ENCODE peak calls at places on chromosomes 4 and X, in six cellular contexts. One of them, this sample, is unnamed.

GRCh38 chr4:109359040-109359646 is 56.7 kb upstream of the COL25A1 start:
- DNase-seq in natural killer cell: no peak
- DNase-seq in upper lobe of left lung: no peak
- DNase-seq in GM12892: no peak
- DNase-seq in NCI-H187 treated with DMSO at 0.1 percent for 48 hours: no peak
- DNase-seq in stimulated activated CD4-positive, alpha-beta T cell treated with anti-CD3 and anti-CD28 coated beads, TNF-alpha, amount 100 ng/mL, for 4 hours: no peak
- DNase-seq in this sample: no peak

GRCh38 chr4:168475745-168476144 is 4.5 kb downstream of the DDX60L start:
- DNase-seq in natural killer cell: no peak
- DNase-seq in upper lobe of left lung: no peak
- DNase-seq in GM12892: no peak
- DNase-seq in NCI-H187 treated with DMSO at 0.1 percent for 48 hours: no peak
- DNase-seq in stimulated activated CD4-positive, alpha-beta T cell treated with anti-CD3 and anti-CD28 coated beads, TNF-alpha, amount 100 ng/mL, for 4 hours: no peak
- DNase-seq in this sample: no peak

GRCh38 chr4:98433608-98434198 is 172.5 kb downstream of the RAP1GDS1 start:
- DNase-seq in natural killer cell: no peak
- DNase-seq in upper lobe of left lung: no peak
- DNase-seq in GM12892: no peak
- DNase-seq in NCI-H187 treated with DMSO at 0.1 percent for 48 hours: no peak
- DNase-seq in stimulated activated CD4-positive, alpha-beta T cell treated with anti-CD3 and anti-CD28 coated beads, TNF-alpha, amount 100 ng/mL, for 4 hours: no peak
- DNase-seq in this sample: no peak

GRCh38 chr4:151276787-151277557 is at the start of gene PRSS48:
- DNase-seq in natural killer cell: no peak
- DNase-seq in upper lobe of left lung: peak
- DNase-seq in GM12892: peak
- DNase-seq in NCI-H187 treated with DMSO at 0.1 percent for 48 hours: no peak
- DNase-seq in stimulated activated CD4-positive, alpha-beta T cell treated with anti-CD3 and anti-CD28 coated beads, TNF-alpha, amount 100 ng/mL, for 4 hours: no peak
- DNase-seq in this sample: no peak

GRCh38 chr4:5750052-5750950 is 39.3 kb downstream of the EVC start:
- DNase-seq in natural killer cell: no peak
- DNase-seq in upper lobe of left lung: no peak
- DNase-seq in GM12892: no peak
- DNase-seq in NCI-H187 treated with DMSO at 0.1 percent for 48 hours: no peak
- DNase-seq in stimulated activated CD4-positive, alpha-beta T cell treated with anti-CD3 and anti-CD28 coated beads, TNF-alpha, amount 100 ng/mL, for 4 hours: no peak
- DNase-seq in this sample: peak

GRCh38 chr4:166172619-166173018 is 299.6 kb downstream of the TLL1 start:
- DNase-seq in natural killer cell: no peak
- DNase-seq in upper lobe of left lung: no peak
- DNase-seq in GM12892: no peak
- DNase-seq in NCI-H187 treated with DMSO at 0.1 percent for 48 hours: no peak
- DNase-seq in stimulated activated CD4-positive, alpha-beta T cell treated with anti-CD3 and anti-CD28 coated beads, TNF-alpha, amount 100 ng/mL, for 4 hours: no peak
- DNase-seq in this sample: no peak

GRCh38 chrX:28124416-28124815 is 143.2 kb upstream of the DCAF8L1 start:
- DNase-seq in natural killer cell: no peak
- DNase-seq in upper lobe of left lung: no peak
- DNase-seq in GM12892: no peak
- DNase-seq in NCI-H187 treated with DMSO at 0.1 percent for 48 hours: no peak
- DNase-seq in stimulated activated CD4-positive, alpha-beta T cell treated with anti-CD3 and anti-CD28 coated beads, TNF-alpha, amount 100 ng/mL, for 4 hours: no peak
- DNase-seq in this sample: no peak

GRCh38 chr4:95193391-95194224 is 355.2 kb downstream of the UNC5C start:
- DNase-seq in natural killer cell: no peak
- DNase-seq in upper lobe of left lung: no peak
- DNase-seq in GM12892: no peak
- DNase-seq in NCI-H187 treated with DMSO at 0.1 percent for 48 hours: no peak
- DNase-seq in stimulated activated CD4-positive, alpha-beta T cell treated with anti-CD3 and anti-CD28 coated beads, TNF-alpha, amount 100 ng/mL, for 4 hours: no peak
- DNase-seq in this sample: no peak

GRCh38 chrX:34493086-34493485 is 164.0 kb downstream of the TMEM47 start:
- DNase-seq in natural killer cell: no peak
- DNase-seq in upper lobe of left lung: no peak
- DNase-seq in GM12892: no peak
- DNase-seq in NCI-H187 treated with DMSO at 0.1 percent for 48 hours: no peak
- DNase-seq in stimulated activated CD4-positive, alpha-beta T cell treated with anti-CD3 and anti-CD28 coated beads, TNF-alpha, amount 100 ng/mL, for 4 hours: no peak
- DNase-seq in this sample: no peak

GRCh38 chr4:105399535-105400161 is 74.2 kb downstream of the PPA2 start:
- DNase-seq in natural killer cell: no peak
- DNase-seq in upper lobe of left lung: no peak
- DNase-seq in GM12892: no peak
- DNase-seq in NCI-H187 treated with DMSO at 0.1 percent for 48 hours: no peak
- DNase-seq in stimulated activated CD4-positive, alpha-beta T cell treated with anti-CD3 and anti-CD28 coated beads, TNF-alpha, amount 100 ng/mL, for 4 hours: no peak
- DNase-seq in this sample: peak

GRCh38 chrX:13212191-13212651 is 107.6 kb downstream of the ATXN3L start:
- DNase-seq in natural killer cell: no peak
- DNase-seq in upper lobe of left lung: no peak
- DNase-seq in GM12892: no peak
- DNase-seq in NCI-H187 treated with DMSO at 0.1 percent for 48 hours: no peak
- DNase-seq in stimulated activated CD4-positive, alpha-beta T cell treated with anti-CD3 and anti-CD28 coated beads, TNF-alpha, amount 100 ng/mL, for 4 hours: no peak
- DNase-seq in this sample: no peak

GRCh38 chrX:40772290-40772689 is 36.9 kb upstream of the MED14 start:
- DNase-seq in natural killer cell: no peak
- DNase-seq in upper lobe of left lung: no peak
- DNase-seq in GM12892: no peak
- DNase-seq in NCI-H187 treated with DMSO at 0.1 percent for 48 hours: no peak
- DNase-seq in stimulated activated CD4-positive, alpha-beta T cell treated with anti-CD3 and anti-CD28 coated beads, TNF-alpha, amount 100 ng/mL, for 4 hours: no peak
- DNase-seq in this sample: peak

GRCh38 chr4:83115000-83115399 is 471 bp upstream of the PLAC8 start:
- DNase-seq in natural killer cell: no peak
- DNase-seq in upper lobe of left lung: no peak
- DNase-seq in GM12892: no peak
- DNase-seq in NCI-H187 treated with DMSO at 0.1 percent for 48 hours: no peak
- DNase-seq in stimulated activated CD4-positive, alpha-beta T cell treated with anti-CD3 and anti-CD28 coated beads, TNF-alpha, amount 100 ng/mL, for 4 hours: no peak
- DNase-seq in this sample: no peak

GRCh38 chr4:3307486-3307885 is 14.7 kb downstream of the RGS12 start:
- DNase-seq in natural killer cell: no peak
- DNase-seq in upper lobe of left lung: no peak
- DNase-seq in GM12892: no peak
- DNase-seq in NCI-H187 treated with DMSO at 0.1 percent for 48 hours: no peak
- DNase-seq in stimulated activated CD4-positive, alpha-beta T cell treated with anti-CD3 and anti-CD28 coated beads, TNF-alpha, amount 100 ng/mL, for 4 hours: no peak
- DNase-seq in this sample: no peak

GRCh38 chr4:30553721-30554120 is 166.4 kb upstream of the PCDH7 start:
- DNase-seq in natural killer cell: no peak
- DNase-seq in upper lobe of left lung: no peak
- DNase-seq in GM12892: no peak
- DNase-seq in NCI-H187 treated with DMSO at 0.1 percent for 48 hours: no peak
- DNase-seq in stimulated activated CD4-positive, alpha-beta T cell treated with anti-CD3 and anti-CD28 coated beads, TNF-alpha, amount 100 ng/mL, for 4 hours: no peak
- DNase-seq in this sample: no peak

GRCh38 chr4:18684932-18685331 is 663.4 kb upstream of the LCORL start:
- DNase-seq in natural killer cell: no peak
- DNase-seq in upper lobe of left lung: no peak
- DNase-seq in GM12892: no peak
- DNase-seq in NCI-H187 treated with DMSO at 0.1 percent for 48 hours: no peak
- DNase-seq in stimulated activated CD4-positive, alpha-beta T cell treated with anti-CD3 and anti-CD28 coated beads, TNF-alpha, amount 100 ng/mL, for 4 hours: no peak
- DNase-seq in this sample: no peak

GRCh38 chr4:68874507-68874906 is 58.7 kb downstream of the UGT2B10 start:
- DNase-seq in natural killer cell: no peak
- DNase-seq in upper lobe of left lung: no peak
- DNase-seq in GM12892: no peak
- DNase-seq in NCI-H187 treated with DMSO at 0.1 percent for 48 hours: no peak
- DNase-seq in stimulated activated CD4-positive, alpha-beta T cell treated with anti-CD3 and anti-CD28 coated beads, TNF-alpha, amount 100 ng/mL, for 4 hours: no peak
- DNase-seq in this sample: no peak

GRCh38 chr4:179116011-179116410 is 1673.8 kb upstream of the AGA start:
- DNase-seq in natural killer cell: no peak
- DNase-seq in upper lobe of left lung: no peak
- DNase-seq in GM12892: no peak
- DNase-seq in NCI-H187 treated with DMSO at 0.1 percent for 48 hours: no peak
- DNase-seq in stimulated activated CD4-positive, alpha-beta T cell treated with anti-CD3 and anti-CD28 coated beads, TNF-alpha, amount 100 ng/mL, for 4 hours: no peak
- DNase-seq in this sample: no peak

GRCh38 chr4:186096681-186097080 is 7.8 kb upstream of the FAM149A start:
- DNase-seq in natural killer cell: no peak
- DNase-seq in upper lobe of left lung: no peak
- DNase-seq in GM12892: no peak
- DNase-seq in NCI-H187 treated with DMSO at 0.1 percent for 48 hours: no peak
- DNase-seq in stimulated activated CD4-positive, alpha-beta T cell treated with anti-CD3 and anti-CD28 coated beads, TNF-alpha, amount 100 ng/mL, for 4 hours: no peak
- DNase-seq in this sample: no peak

GRCh38 chr4:176753049-176753448 is 39.7 kb downstream of the VEGFC start:
- DNase-seq in natural killer cell: no peak
- DNase-seq in upper lobe of left lung: no peak
- DNase-seq in GM12892: no peak
- DNase-seq in NCI-H187 treated with DMSO at 0.1 percent for 48 hours: no peak
- DNase-seq in stimulated activated CD4-positive, alpha-beta T cell treated with anti-CD3 and anti-CD28 coated beads, TNF-alpha, amount 100 ng/mL, for 4 hours: no peak
- DNase-seq in this sample: peak

GRCh38 chrX:10174810-10175209 is 18.0 kb downstream of the CLCN4 start:
- DNase-seq in natural killer cell: no peak
- DNase-seq in upper lobe of left lung: no peak
- DNase-seq in GM12892: no peak
- DNase-seq in NCI-H187 treated with DMSO at 0.1 percent for 48 hours: no peak
- DNase-seq in stimulated activated CD4-positive, alpha-beta T cell treated with anti-CD3 and anti-CD28 coated beads, TNF-alpha, amount 100 ng/mL, for 4 hours: no peak
- DNase-seq in this sample: no peak

GRCh38 chrX:113634565-113634964 is 793.9 kb upstream of the AMOT start:
- DNase-seq in natural killer cell: no peak
- DNase-seq in upper lobe of left lung: no peak
- DNase-seq in GM12892: no peak
- DNase-seq in NCI-H187 treated with DMSO at 0.1 percent for 48 hours: no peak
- DNase-seq in stimulated activated CD4-positive, alpha-beta T cell treated with anti-CD3 and anti-CD28 coated beads, TNF-alpha, amount 100 ng/mL, for 4 hours: no peak
- DNase-seq in this sample: no peak

GRCh38 chrX:10945463-10945862 is 165.7 kb upstream of the HCCS start:
- DNase-seq in natural killer cell: no peak
- DNase-seq in upper lobe of left lung: no peak
- DNase-seq in GM12892: no peak
- DNase-seq in NCI-H187 treated with DMSO at 0.1 percent for 48 hours: no peak
- DNase-seq in stimulated activated CD4-positive, alpha-beta T cell treated with anti-CD3 and anti-CD28 coated beads, TNF-alpha, amount 100 ng/mL, for 4 hours: no peak
- DNase-seq in this sample: peak

GRCh38 chr4:1195109-1195671 is 22.8 kb upstream of the SPON2 start:
- DNase-seq in natural killer cell: peak
- DNase-seq in upper lobe of left lung: no peak
- DNase-seq in GM12892: peak
- DNase-seq in NCI-H187 treated with DMSO at 0.1 percent for 48 hours: no peak
- DNase-seq in stimulated activated CD4-positive, alpha-beta T cell treated with anti-CD3 and anti-CD28 coated beads, TNF-alpha, amount 100 ng/mL, for 4 hours: no peak
- DNase-seq in this sample: no peak

GRCh38 chrX:133745361-133745760 is 240.0 kb downstream of the GPC3 start:
- DNase-seq in natural killer cell: no peak
- DNase-seq in upper lobe of left lung: no peak
- DNase-seq in GM12892: no peak
- DNase-seq in NCI-H187 treated with DMSO at 0.1 percent for 48 hours: no peak
- DNase-seq in stimulated activated CD4-positive, alpha-beta T cell treated with anti-CD3 and anti-CD28 coated beads, TNF-alpha, amount 100 ng/mL, for 4 hours: no peak
- DNase-seq in this sample: no peak

GRCh38 chr4:72112514-72113156 is 80.8 kb downstream of the NPFFR2 start:
- DNase-seq in natural killer cell: no peak
- DNase-seq in upper lobe of left lung: no peak
- DNase-seq in GM12892: no peak
- DNase-seq in NCI-H187 treated with DMSO at 0.1 percent for 48 hours: no peak
- DNase-seq in stimulated activated CD4-positive, alpha-beta T cell treated with anti-CD3 and anti-CD28 coated beads, TNF-alpha, amount 100 ng/mL, for 4 hours: no peak
- DNase-seq in this sample: no peak

GRCh38 chr4:164937576-164938270 is 39.7 kb downstream of the TRIM61 start:
- DNase-seq in natural killer cell: no peak
- DNase-seq in upper lobe of left lung: no peak
- DNase-seq in GM12892: no peak
- DNase-seq in NCI-H187 treated with DMSO at 0.1 percent for 48 hours: no peak
- DNase-seq in stimulated activated CD4-positive, alpha-beta T cell treated with anti-CD3 and anti-CD28 coated beads, TNF-alpha, amount 100 ng/mL, for 4 hours: no peak
- DNase-seq in this sample: no peak

GRCh38 chr4:120865985-120866384 is 56.5 kb downstream of the PRDM5 start:
- DNase-seq in natural killer cell: no peak
- DNase-seq in upper lobe of left lung: no peak
- DNase-seq in GM12892: no peak
- DNase-seq in NCI-H187 treated with DMSO at 0.1 percent for 48 hours: peak
- DNase-seq in stimulated activated CD4-positive, alpha-beta T cell treated with anti-CD3 and anti-CD28 coated beads, TNF-alpha, amount 100 ng/mL, for 4 hours: no peak
- DNase-seq in this sample: no peak

GRCh38 chrX:52271212-52271611 is 86.5 kb downstream of the MAGED4 start:
- DNase-seq in natural killer cell: no peak
- DNase-seq in upper lobe of left lung: peak
- DNase-seq in GM12892: no peak
- DNase-seq in NCI-H187 treated with DMSO at 0.1 percent for 48 hours: no peak
- DNase-seq in stimulated activated CD4-positive, alpha-beta T cell treated with anti-CD3 and anti-CD28 coated beads, TNF-alpha, amount 100 ng/mL, for 4 hours: no peak
- DNase-seq in this sample: no peak

GRCh38 chr4:150518559-150518958 is 63.4 kb upstream of the MAB21L2 start:
- DNase-seq in natural killer cell: no peak
- DNase-seq in upper lobe of left lung: no peak
- DNase-seq in GM12892: no peak
- DNase-seq in NCI-H187 treated with DMSO at 0.1 percent for 48 hours: no peak
- DNase-seq in stimulated activated CD4-positive, alpha-beta T cell treated with anti-CD3 and anti-CD28 coated beads, TNF-alpha, amount 100 ng/mL, for 4 hours: no peak
- DNase-seq in this sample: no peak

GRCh38 chrX:123324628-123325027 is 140.6 kb downstream of the GRIA3 start:
- DNase-seq in natural killer cell: no peak
- DNase-seq in upper lobe of left lung: no peak
- DNase-seq in GM12892: no peak
- DNase-seq in NCI-H187 treated with DMSO at 0.1 percent for 48 hours: no peak
- DNase-seq in stimulated activated CD4-positive, alpha-beta T cell treated with anti-CD3 and anti-CD28 coated beads, TNF-alpha, amount 100 ng/mL, for 4 hours: no peak
- DNase-seq in this sample: no peak

GRCh38 chr4:133263082-133263481 is 114.0 kb downstream of the PCDH10 start:
- DNase-seq in natural killer cell: no peak
- DNase-seq in upper lobe of left lung: no peak
- DNase-seq in GM12892: no peak
- DNase-seq in NCI-H187 treated with DMSO at 0.1 percent for 48 hours: no peak
- DNase-seq in stimulated activated CD4-positive, alpha-beta T cell treated with anti-CD3 and anti-CD28 coated beads, TNF-alpha, amount 100 ng/mL, for 4 hours: no peak
- DNase-seq in this sample: no peak

GRCh38 chrX:150478496-150479492 is 89.6 kb upstream of the MTM1 start:
- DNase-seq in natural killer cell: no peak
- DNase-seq in upper lobe of left lung: no peak
- DNase-seq in GM12892: no peak
- DNase-seq in NCI-H187 treated with DMSO at 0.1 percent for 48 hours: no peak
- DNase-seq in stimulated activated CD4-positive, alpha-beta T cell treated with anti-CD3 and anti-CD28 coated beads, TNF-alpha, amount 100 ng/mL, for 4 hours: peak
- DNase-seq in this sample: no peak

GRCh38 chr4:152118819-152119553 is 358.2 kb upstream of the GATB start:
- DNase-seq in natural killer cell: no peak
- DNase-seq in upper lobe of left lung: no peak
- DNase-seq in GM12892: no peak
- DNase-seq in NCI-H187 treated with DMSO at 0.1 percent for 48 hours: no peak
- DNase-seq in stimulated activated CD4-positive, alpha-beta T cell treated with anti-CD3 and anti-CD28 coated beads, TNF-alpha, amount 100 ng/mL, for 4 hours: no peak
- DNase-seq in this sample: no peak

GRCh38 chrX:33138677-33139249 is 72.6 kb downstream of the DMD start:
- DNase-seq in natural killer cell: no peak
- DNase-seq in upper lobe of left lung: no peak
- DNase-seq in GM12892: no peak
- DNase-seq in NCI-H187 treated with DMSO at 0.1 percent for 48 hours: no peak
- DNase-seq in stimulated activated CD4-positive, alpha-beta T cell treated with anti-CD3 and anti-CD28 coated beads, TNF-alpha, amount 100 ng/mL, for 4 hours: no peak
- DNase-seq in this sample: no peak

GRCh38 chr4:33218238-33218637 is 2498.1 kb downstream of the PCDH7 start:
- DNase-seq in natural killer cell: no peak
- DNase-seq in upper lobe of left lung: no peak
- DNase-seq in GM12892: no peak
- DNase-seq in NCI-H187 treated with DMSO at 0.1 percent for 48 hours: no peak
- DNase-seq in stimulated activated CD4-positive, alpha-beta T cell treated with anti-CD3 and anti-CD28 coated beads, TNF-alpha, amount 100 ng/mL, for 4 hours: no peak
- DNase-seq in this sample: no peak

This sample was measured in BJ.